ENCODE peak calls at places on chromosome 16, in six cellular contexts. F, T, P, S, D and M are unnamed samples.

GRCh38 chr16:65122974-65123845 is 1.3 kb upstream of the CDH11 start:
- DNase-seq in D (no peak), T (peak), F (no peak), P (no peak), S (no peak), M (no peak)

GRCh38 chr16:58120216-58120615 is 9.0 kb downstream of the CFAP20 start:
- DNase-seq in P (no peak), T (no peak), F (no peak), S (no peak), D (no peak), M (no peak)

GRCh38 chr16:89407925-89408300 is 82.4 kb downstream of the ANKRD11 start:
- DNase-seq in D (peak), P (no peak), F (no peak), T (no peak), S (no peak), M (no peak)

GRCh38 chr16:13110124-13110796 is 208.9 kb downstream of the SHISA9 start:
- DNase-seq in P (no peak), D (no peak), S (no peak), T (peak), F (no peak), M (no peak)

GRCh38 chr16:17346774-17347569 is 123.8 kb downstream of the XYLT1 start:
- DNase-seq in D (no peak), S (no peak), F (no peak), P (peak), T (no peak), M (no peak)

GRCh38 chr16:2820836-2821482 is 3.9 kb downstream of the PRSS21 start:
- DNase-seq in F (no peak), T (no peak), D (no peak), S (no peak), P (no peak), M (no peak)

GRCh38 chr16:54342001-54342776 is 55.6 kb upstream of the IRX3 start:
- DNase-seq in T (no peak), P (no peak), F (no peak), S (no peak), D (no peak), M (no peak)

GRCh38 chr16:72879846-72880245 is 168.1 kb downstream of the ZFHX3 start:
- DNase-seq in P (no peak), D (no peak), S (no peak), T (no peak), F (no peak), M (no peak)

GRCh38 chr16:70746708-70747424 is 54.1 kb downstream of the VAC14 start:
- DNase-seq in S (no peak), F (peak), T (no peak), P (peak), D (peak), M (no peak)

GRCh38 chr16:2473999-2474876 is 689 bp upstream of the TBC1D24 start:
- DNase-seq in T (peak), S (no peak), P (peak), F (peak), D (peak), M (peak)